ENCODE peak calls at places on chromosomes 3 and 15, in nine cellular contexts. M is fibroblast of mammary gland, P is NCI-H2081 treated with DMSO at 0.1 percent for 48 hours, Y is amniotic epithelial cell, E is kidney epithelial cell, A is RWPE2, U is aorta, R is non-pigmented ciliary epithelial cell, C is left colon. Z is an unnamed sample.

GRCh38 chr3:39989746-39990145 is 180.3 kb downstream of the MYRIP start:
- DNase-seq in Y (no peak), C (no peak), M (no peak), P (no peak), U (no peak), A (no peak), R (no peak), E (no peak), Z (no peak)

GRCh38 chr15:28890711-28891495 is 5.1 kb downstream of the APBA2 start:
- DNase-seq in C (no peak), Y (peak; percentile 28), R (no peak), A (no peak), P (no peak), U (peak; percentile 23), E (no peak), M (no peak), Z (no peak)

GRCh38 chr3:38165722-38166387 is 518 bp downstream of the OXSR1 start:
- DNase-seq in C (peak; percentile 74), A (peak; percentile 74), P (no peak), Y (peak; percentile 39), R (no peak), E (no peak), U (no peak), M (peak; percentile 42), Z (no peak)

GRCh38 chr3:2514031-2514430 is 415.4 kb downstream of the CNTN4 start:
- DNase-seq in C (no peak), Y (no peak), R (no peak), M (no peak), U (no peak), A (no peak), P (no peak), E (no peak), Z (no peak)

GRCh38 chr15:26210980-26211379 is 347.9 kb upstream of the ATP10A start:
- DNase-seq in A (no peak), C (no peak), U (no peak), Y (no peak), P (no peak), R (no peak), M (no peak), E (no peak), Z (no peak)

GRCh38 chr3:58176827-58177489 is 33.8 kb downstream of the DNASE1L3 start:
- DNase-seq in M (no peak), P (no peak), Y (no peak), A (no peak), E (no peak), U (no peak), C (no peak), R (no peak), Z (no peak)

GRCh38 chr3:60304103-60304502 is 947.1 kb downstream of the FHIT start:
- DNase-seq in E (no peak), P (no peak), M (peak; percentile 71), U (no peak), R (no peak), C (no peak), Y (no peak), A (no peak), Z (no peak)

GRCh38 chr3:159513867-159514380 is 474.7 kb upstream of the IL12A start:
- DNase-seq in R (no peak), Y (no peak), P (no peak), A (no peak), U (no peak), C (no peak), E (no peak), M (peak; percentile 52), Z (no peak)

GRCh38 chr3:120652281-120652680 is 29.8 kb downstream of the HGD start:
- DNase-seq in U (no peak), R (no peak), E (no peak), M (no peak), P (no peak), Y (no peak), A (no peak), C (no peak), Z (no peak)

GRCh38 chr3:64184621-64185020 is 40.6 kb downstream of the PRICKLE2 start:
- DNase-seq in C (no peak), Y (peak; percentile 92), M (peak; percentile 83), E (no peak), R (no peak), P (no peak), U (no peak), A (no peak), Z (no peak)

GRCh38 chr15:79179108-79179561 is 88.6 kb upstream of the RASGRF1 start:
- DNase-seq in P (no peak), R (peak; percentile 36), E (peak; percentile 61), C (no peak), U (no peak), A (peak; percentile 94), Y (peak; percentile 49), M (peak; percentile 28), Z (no peak)

GRCh38 chr3:31448035-31448881 is 84.5 kb upstream of the STT3B start:
- DNase-seq in A (no peak), R (no peak), U (no peak), C (peak; percentile 55), E (no peak), Y (peak; percentile 46), P (no peak), M (peak; percentile 23), Z (no peak)

GRCh38 chr3:62242846-62243245 is 130.5 kb downstream of the FEZF2 start:
- DNase-seq in R (no peak), C (no peak), M (no peak), P (no peak), E (no peak), A (no peak), Y (no peak), U (no peak), Z (no peak)

GRCh38 chr15:90774731-90775521 is 57.8 kb downstream of the BLM start:
- DNase-seq in U (no peak), A (no peak), P (no peak), R (peak; percentile 59), E (peak; percentile 74), C (no peak), M (peak; percentile 41), Y (peak; percentile 81), Z (no peak)

GRCh38 chr3:50341996-50342732 is 1.5 kb upstream of the RASSF1 start:
- DNase-seq in P (no peak), E (no peak), Y (no peak), C (no peak), R (no peak), M (no peak), A (no peak), U (no peak), Z (no peak)

GRCh38 chr15:100043732-100044131 is 298.0 kb downstream of the ADAMTS17 start:
- DNase-seq in U (no peak), Y (peak; percentile 50), P (no peak), E (no peak), M (no peak), A (no peak), C (no peak), R (no peak), Z (no peak)

GRCh38 chr15:79872358-79873017 is 24.3 kb downstream of the MTHFS start:
- DNase-seq in M (peak; percentile 33), P (no peak), C (no peak), R (peak; percentile 72), A (no peak), U (no peak), Y (peak; percentile 85), E (peak; percentile 78), Z (peak; percentile 22)

GRCh38 chr3:128770387-128770786 is 44.4 kb downstream of the RAB7A start:
- DNase-seq in A (no peak), Y (no peak), U (no peak), C (no peak), E (no peak), P (no peak), R (no peak), M (no peak), Z (no peak)

GRCh38 chr3:123447749-123448502 is 964 bp downstream of the ADCY5 start:
- DNase-seq in P (no peak), R (no peak), U (peak; percentile 83), Y (no peak), A (no peak), C (peak; percentile 54), M (no peak), E (no peak), Z (peak; percentile 31)

GRCh38 chr15:68791431-68792283 is 29.0 kb downstream of the ANP32A start:
- DNase-seq in Y (no peak), P (no peak), U (no peak), A (no peak), E (no peak), R (no peak), C (no peak), M (no peak), Z (peak; percentile 26)

GRCh38 chr3:100023150-100023549 is 91.2 kb downstream of the FILIP1L start:
- DNase-seq in E (no peak), C (no peak), A (no peak), Y (no peak), U (no peak), P (no peak), R (no peak), M (no peak), Z (no peak)

GRCh38 chr3:188533612-188534357 is 379.8 kb downstream of the LPP start:
- DNase-seq in A (no peak), Y (no peak), U (no peak), M (no peak), P (no peak), C (no peak), E (no peak), R (no peak), Z (no peak)

GRCh38 chr3:31422237-31422636 is 110.5 kb upstream of the STT3B start:
- DNase-seq in P (no peak), C (no peak), U (no peak), A (no peak), R (no peak), E (no peak), M (no peak), Y (no peak), Z (no peak)

GRCh38 chr3:195271859-195272243 is 892 bp upstream of the XXYLT1 start:
- DNase-seq in P (no peak), Y (peak; percentile 48), U (no peak), A (no peak), R (no peak), E (no peak), C (no peak), M (no peak), Z (no peak)

GRCh38 chr15:51757463-51757862 is 6.1 kb downstream of the TMOD2 start:
- DNase-seq in Y (peak; percentile 12), C (no peak), R (no peak), M (no peak), E (no peak), U (no peak), A (no peak), P (no peak), Z (no peak)

GRCh38 chr3:64595253-64595694 is 92.5 kb downstream of the ADAMTS9 start:
- DNase-seq in R (peak; percentile 76), U (no peak), E (peak; percentile 34), Y (peak; percentile 90), C (no peak), M (peak; percentile 98), P (no peak), A (no peak), Z (no peak)

GRCh38 chr15:69013726-69014406 is 629 bp upstream of the NOX5 start:
- DNase-seq in R (no peak), P (no peak), E (no peak), U (no peak), M (no peak), C (no peak), Y (no peak), A (no peak), Z (no peak)

GRCh38 chr3:32819581-32820348 is 2.0 kb downstream of the TRIM71 start:
- DNase-seq in Y (no peak), C (no peak), U (peak; percentile 68), E (no peak), M (no peak), A (no peak), R (no peak), P (no peak), Z (no peak)

GRCh38 chr3:170473358-170473757 is 54.7 kb downstream of the CLDN11 start:
- DNase-seq in E (no peak), M (no peak), C (no peak), U (no peak), P (no peak), Y (no peak), R (no peak), A (no peak), Z (no peak)

GRCh38 chr15:34693053-34693744 is 61.6 kb downstream of the GJD2 start:
- DNase-seq in C (no peak), E (no peak), R (no peak), Y (peak; percentile 18), P (no peak), A (no peak), U (no peak), M (peak; percentile 43), Z (no peak)

GRCh38 chr3:61936344-61936937 is 375.1 kb downstream of the PTPRG start:
- DNase-seq in P (no peak), R (no peak), E (no peak), A (no peak), C (peak; percentile 18), Y (peak; percentile 10), U (no peak), M (peak; percentile 32), Z (no peak)